ENCODE peak calls at places on chromosomes 6 and 20, in ten cellular contexts. W is SIG-M5; N is effector memory CD8-positive, alpha-beta T cell; V is neuronal stem cell; Q is Panc1; L is activated CD4-positive, alpha-beta T cell treated with anti-CD3 and anti-CD28 coated beads for 1 hour; R is stimulated activated CD4-positive, alpha-beta T cell treated with anti-CD3 and anti-CD28 coated beads, Interleukin-12 subunit alpha, Interleukin-12 subunit beta, amount 100 ng/mL, for 24 hours; H is renal cortical epithelial cell; A is activated T-helper 1 cell treated with anti-CD3 and anti-CD28 coated beads, Interleukin-12 subunit alpha, Interleukin-12 subunit beta, Interleukin-2, Interleukin-4 antibody, amounts not matched to agents 30 ng/mL and 10 ng/mL and 1 ng/mL, durations not matched to agents 14 hours and 24 hours and 36 hours; D is HFFc6. X is an unnamed sample.

GRCh38 chr6:57220083-57220703 is 1.9 kb downstream of the RAB23 start:
- DNase-seq in W (no peak), N (no peak), V (no peak), Q (no peak), L (no peak), R (no peak), H (no peak), A (no peak), D (no peak), X (no peak)

GRCh38 chr6:42787018-42787611 is 5.3 kb downstream of the BICRAL start:
- DNase-seq in W (no peak), N (no peak), V (no peak), Q (no peak), L (no peak), R (no peak), H (peak), A (no peak), D (no peak), X (no peak)

GRCh38 chr6:20877008-20877937 is 343.0 kb downstream of the CDKAL1 start:
- DNase-seq in W (no peak), N (no peak), V (no peak), Q (peak), L (no peak), R (peak), H (peak), A (peak), D (peak), X (no peak)

GRCh38 chr6:21753571-21754108 is 160.1 kb downstream of the SOX4 start:
- DNase-seq in W (no peak), N (no peak), V (no peak), Q (no peak), L (no peak), R (no peak), H (peak), A (no peak), D (peak), X (no peak)

GRCh38 chr20:37323985-37324384 is 22.0 kb upstream of the SRC start:
- DNase-seq in W (no peak), N (no peak), V (no peak), Q (no peak), L (no peak), R (no peak), H (no peak), A (no peak), D (peak), X (no peak)

GRCh38 chr6:149332602-149333311 is 15.2 kb downstream of the TAB2 start:
- DNase-seq in W (no peak), N (no peak), V (no peak), Q (no peak), L (no peak), R (no peak), H (peak), A (no peak), D (no peak), X (no peak)

GRCh38 chr6:33276581-33276863 is 401 bp upstream of the B3GALT4 start:
- DNase-seq in W (no peak), N (no peak), V (no peak), Q (no peak), L (no peak), R (no peak), H (no peak), A (no peak), D (no peak), X (no peak)

GRCh38 chr6:113352029-113352801 is 504.9 kb upstream of the MARCKS start:
- DNase-seq in W (no peak), N (no peak), V (no peak), Q (peak), L (no peak), R (no peak), H (peak), A (no peak), D (peak), X (no peak)

GRCh38 chr6:10163159-10163962 is 251.5 kb downstream of the TFAP2A start:
- DNase-seq in W (no peak), N (no peak), V (no peak), Q (no peak), L (no peak), R (no peak), H (peak), A (no peak), D (no peak), X (no peak)

GRCh38 chr6:16723833-16724232 is 37.4 kb downstream of the ATXN1 start:
- DNase-seq in W (no peak), N (no peak), V (no peak), Q (peak), L (no peak), R (no peak), H (peak), A (no peak), D (peak), X (no peak)

GRCh38 chr6:138769102-138769676 is 4.4 kb upstream of the CCDC28A start:
- DNase-seq in W (no peak), N (no peak), V (no peak), Q (no peak), L (no peak), R (no peak), H (no peak), A (no peak), D (no peak), X (no peak)

GRCh38 chr6:16849280-16850210 is 88.3 kb upstream of the ATXN1 start:
- DNase-seq in W (peak), N (no peak), V (no peak), Q (peak), L (no peak), R (no peak), H (peak), A (no peak), D (peak), X (no peak)

GRCh38 chr20:63246490-63247284 is 7.6 kb downstream of the NKAIN4 start:
- DNase-seq in W (no peak), N (no peak), V (no peak), Q (no peak), L (no peak), R (no peak), H (peak), A (no peak), D (no peak), X (peak)

GRCh38 chr6:30955367-30956042 is 14.7 kb downstream of the MUCL3 start:
- DNase-seq in W (no peak), N (peak), V (peak), Q (no peak), L (peak), R (peak), H (no peak), A (peak), D (no peak), X (peak)

GRCh38 chr6:133804263-133804662 is 84.7 kb upstream of the TCF21 start:
- DNase-seq in W (no peak), N (no peak), V (no peak), Q (no peak), L (no peak), R (no peak), H (no peak), A (no peak), D (no peak), X (no peak)

X was measured in Right ventricle myocardium superior.